ENCODE peak calls at places on chromosomes 16 and 17, in six cellular contexts. R, A, N, M, X and H are unnamed samples.

GRCh38 chr16:56795011-56795410 is 65.1 kb downstream of the NUP93 start:
- DNase-seq in R (no peak), A (peak), N (no peak), M (no peak), X (no peak), H (no peak)

GRCh38 chr17:31475378-31476162 is 84.1 kb downstream of the RAB11FIP4 start:
- DNase-seq in R (no peak), A (no peak), N (no peak), M (no peak), X (no peak), H (no peak)

GRCh38 chr16:3175157-3176153 is 12.5 kb upstream of the OR1F1 start:
- DNase-seq in R (no peak), A (peak), N (no peak), M (no peak), X (no peak), H (peak)

GRCh38 chr17:31907342-31907975 is 6.0 kb upstream of the UTP6 start:
- DNase-seq in R (no peak), A (peak), N (no peak), M (peak), X (no peak), H (peak)

GRCh38 chr16:56789360-56789759 is 59.4 kb downstream of the NUP93 start:
- DNase-seq in R (no peak), A (peak), N (peak), M (peak), X (peak), H (peak)

GRCh38 chr17:35243459-35244204 is 760 bp downstream of the SLFN5 start:
- DNase-seq in R (no peak), A (peak), N (peak), M (peak), X (no peak), H (peak)

GRCh38 chr17:49887086-49887743 is 39.3 kb upstream of the TAC4 start:
- DNase-seq in R (no peak), A (no peak), N (peak), M (no peak), X (no peak), H (peak)

GRCh38 chr17:64074704-64075484 is 54.5 kb upstream of the ICAM2 start:
- DNase-seq in R (no peak), A (no peak), N (peak), M (no peak), X (peak), H (peak)

GRCh38 chr17:65533056-65533745 is 28.2 kb downstream of the AXIN2 start:
- DNase-seq in R (no peak), A (no peak), N (no peak), M (no peak), X (no peak), H (no peak)

GRCh38 chr17:73156887-73157870 is 7.6 kb upstream of the SSTR2 start:
- DNase-seq in R (no peak), A (no peak), N (no peak), M (no peak), X (no peak), H (no peak)

GRCh38 chr16:3475604-3476375 is 19.5 kb downstream of the C16orf90 start:
- DNase-seq in R (no peak), A (no peak), N (no peak), M (peak), X (no peak), H (no peak)

GRCh38 chr16:73315645-73316044 is 267.7 kb upstream of the ZFHX3 start:
- DNase-seq in R (no peak), A (no peak), N (no peak), M (no peak), X (no peak), H (no peak)

GRCh38 chr16:1493746-1494094 is 560 bp downstream of the TELO2 start:
- DNase-seq in R (no peak), A (peak), N (peak), M (no peak), X (no peak), H (no peak)

GRCh38 chr17:28193241-28193640 is 125.8 kb upstream of the TMEM97 start:
- DNase-seq in R (no peak), A (no peak), N (no peak), M (peak), X (no peak), H (no peak)

GRCh38 chr17:18129041-18129502 is 20.5 kb downstream of the MYO15A start:
- DNase-seq in R (no peak), A (peak), N (peak), M (no peak), X (no peak), H (no peak)